ENCODE peak calls at places on chromosomes 13 and 19, in ten cellular contexts. S, Z, Q, W, R, F, G, O, E and Y are unnamed samples.

GRCh38 chr19:18428837-18429674 is 8.9 kb downstream of the ISYNA1 start:
- DNase-seq in S (peak), Z (peak), Q (peak), W (peak), R (no peak), F (no peak), G (no peak), O (no peak), E (peak), Y (peak)

GRCh38 chr13:60852886-60853285 is 455.9 kb downstream of the TDRD3 start:
- DNase-seq in S (no peak), Z (no peak), Q (no peak), W (no peak), R (no peak), F (no peak), G (no peak), O (no peak), E (no peak), Y (no peak)

GRCh38 chr13:48891586-48891985 is 84.1 kb upstream of the FNDC3A start:
- DNase-seq in S (no peak), Z (no peak), Q (peak), W (peak), R (no peak), F (no peak), G (no peak), O (no peak), E (no peak), Y (no peak)

GRCh38 chr19:38434549-38435051 is 1.1 kb downstream of the RYR1 start:
- DNase-seq in S (no peak), Z (peak), Q (no peak), W (no peak), R (no peak), F (no peak), G (no peak), O (no peak), E (no peak), Y (peak)

GRCh38 chr19:46821512-46822359 is 28.9 kb downstream of the AP2S1 start:
- DNase-seq in S (no peak), Z (no peak), Q (no peak), W (no peak), R (no peak), F (no peak), G (no peak), O (no peak), E (peak), Y (peak)

GRCh38 chr19:9348253-9348652 is 14.6 kb upstream of the ZNF177 start:
- DNase-seq in S (no peak), Z (no peak), Q (no peak), W (no peak), R (no peak), F (no peak), G (no peak), O (no peak), E (no peak), Y (no peak)

GRCh38 chr19:49533551-49534488 is 6.0 kb downstream of the RCN3 start:
- DNase-seq in S (peak), Z (peak), Q (peak), W (peak), R (peak), F (no peak), G (no peak), O (peak), E (peak), Y (peak)

GRCh38 chr19:54325631-54326030 is 12.7 kb upstream of the LILRA5 start:
- DNase-seq in S (no peak), Z (no peak), Q (no peak), W (no peak), R (no peak), F (no peak), G (no peak), O (no peak), E (no peak), Y (no peak)

GRCh38 chr13:96090240-96091101 is 564 bp downstream of the HS6ST3 start:
- DNase-seq in S (no peak), Z (peak), Q (peak), W (peak), R (no peak), F (no peak), G (no peak), O (no peak), E (no peak), Y (peak)

GRCh38 chr19:16207063-16207462 is 9.4 kb downstream of the AP1M1 start:
- DNase-seq in S (no peak), Z (no peak), Q (no peak), W (no peak), R (no peak), F (no peak), G (no peak), O (no peak), E (no peak), Y (no peak)